ENCODE peak calls at places on chromosomes 1 and 21, in seven cellular contexts. P is fibroblast of the aortic adventitia, S is pancreas, L is DND-41, K is skeletal muscle cell, X is left ventricle myocardium inferior, R is fibroblast of pulmonary artery. F is an unnamed sample.

GRCh38 chr21:44532165-44532564 is 7.8 kb downstream of the KRTAP10-1 start:
- DNase-seq in X (no peak), S (no peak), K (no peak), R (no peak), P (no peak), L (no peak), F (no peak)

GRCh38 chr1:89808429-89809117 is 12.3 kb upstream of the LRRC8D start:
- DNase-seq in R (peak), L (no peak), X (no peak), S (no peak), P (peak), K (no peak), F (no peak)

GRCh38 chr21:16891821-16892220 is 621.0 kb upstream of the CXADR start:
- DNase-seq in R (peak), L (no peak), X (no peak), S (no peak), P (peak), K (peak), F (peak)

GRCh38 chr1:2137257-2138121 is 57.1 kb downstream of the FAAP20 start:
- DNase-seq in K (no peak), S (no peak), X (peak), P (no peak), R (no peak), L (no peak), F (no peak)

GRCh38 chr1:37692834-37693175 is 489 bp downstream of the CDCA8 start:
- DNase-seq in S (peak), R (no peak), L (no peak), X (no peak), K (no peak), P (no peak), F (no peak)

GRCh38 chr1:99723251-99723650 is 43.2 kb downstream of the FRRS1 start:
- DNase-seq in S (no peak), P (no peak), R (no peak), L (no peak), K (no peak), X (no peak), F (no peak)

GRCh38 chr1:156001682-156002171 is 19.0 kb downstream of the SSR2 start:
- DNase-seq in R (no peak), S (no peak), X (no peak), L (no peak), K (no peak), P (peak), F (no peak)

GRCh38 chr1:25565188-25565591 is 21.8 kb downstream of the LDLRAP1 start:
- DNase-seq in S (no peak), L (no peak), X (no peak), R (no peak), K (no peak), P (no peak), F (no peak)

GRCh38 chr1:29133861-29134694 is 10.4 kb upstream of the TMEM200B start:
- DNase-seq in X (peak), L (no peak), S (no peak), P (no peak), R (no peak), K (no peak), F (no peak)

GRCh38 chr1:3460653-3461237 is 6.3 kb downstream of the ARHGEF16 start:
- DNase-seq in R (peak), L (no peak), X (no peak), K (no peak), S (no peak), P (no peak), F (no peak)

GRCh38 chr1:8763888-8764287 is 53.6 kb downstream of the RERE start:
- DNase-seq in P (no peak), L (no peak), S (no peak), X (no peak), K (no peak), R (peak), F (no peak)

GRCh38 chr1:110339040-110339426 is at the start of gene RBM15:
- DNase-seq in K (peak), R (peak), P (peak), X (peak), S (peak), L (peak), F (peak)

GRCh38 chr1:37561794-37562132 is 5.0 kb downstream of the DNALI1 start:
- DNase-seq in P (peak), S (no peak), R (peak), X (no peak), K (no peak), L (peak), F (no peak)

GRCh38 chr1:26890467-26890796 is 349 bp upstream of the GPN2 start:
- DNase-seq in L (no peak), K (no peak), R (no peak), P (no peak), X (no peak), S (no peak), F (no peak)
- H3K4me3 ChIP-seq in L (peak), K (peak), R (peak), P (peak), X (peak), S (peak), F (peak)

DNA sequence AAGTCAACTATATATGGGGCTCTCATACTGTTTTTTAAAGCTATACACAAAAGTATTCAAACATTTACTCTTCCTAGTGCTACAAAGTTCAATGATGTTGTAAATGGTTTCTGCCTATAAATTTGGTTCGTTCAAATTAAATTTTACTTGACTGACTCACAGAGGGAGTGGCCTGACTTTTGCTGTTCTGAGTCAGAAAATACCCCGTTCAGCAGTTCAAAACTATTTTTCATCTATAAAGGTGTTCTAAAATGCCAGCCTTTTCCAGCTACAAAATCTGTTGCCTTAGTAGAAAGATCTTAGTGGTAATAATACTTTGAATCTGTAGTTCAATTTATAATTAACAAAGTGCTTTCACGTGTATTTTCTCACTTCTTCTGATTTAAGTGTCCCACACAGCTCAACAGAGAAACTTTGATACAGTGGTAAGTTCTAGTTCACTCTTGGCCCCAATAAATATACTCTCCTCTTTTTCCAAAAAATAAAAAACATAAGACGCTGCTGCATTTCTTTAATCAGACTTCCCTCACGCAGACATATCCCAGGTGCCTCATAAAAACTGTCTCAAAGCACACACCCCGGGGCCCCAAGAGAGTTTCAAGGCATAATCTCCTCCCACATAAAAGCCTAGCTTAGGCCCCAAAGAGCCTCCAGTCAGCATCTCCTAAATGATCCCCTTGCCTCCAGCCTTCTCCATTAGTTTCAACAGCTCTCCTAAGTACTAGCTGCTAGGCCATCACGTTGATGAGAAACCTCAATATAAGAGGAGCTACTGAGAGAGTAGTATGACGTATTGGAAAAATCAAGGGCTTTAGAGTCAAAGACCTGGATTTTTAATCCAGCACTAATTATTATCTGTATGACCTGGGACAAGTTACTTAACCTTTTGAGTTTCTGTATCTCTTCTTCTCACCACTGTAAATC is 3.2 kb downstream of the PTP4A2 start:
- DNase-seq in R (peak), P (peak), S (no peak), X (no peak), L (peak), K (peak), F (no peak)
- H3K4me3 ChIP-seq in R (peak), P (peak), S (peak), X (peak), L (peak), K (peak), F (peak)

GRCh38 chr1:17655169-17655568 is 100.0 kb upstream of the ACTL8 start:
- DNase-seq in R (no peak), X (no peak), L (no peak), K (no peak), S (no peak), P (no peak), F (no peak)
- H3K4me3 ChIP-seq in R (no peak), X (no peak), L (no peak), K (no peak), S (no peak), P (no peak), F (no peak)

GRCh38 chr1:116502915-116503314 is 67.9 kb downstream of the CD58 start:
- DNase-seq in S (no peak), K (no peak), X (no peak), L (no peak), R (no peak), P (no peak), F (no peak)
- H3K4me3 ChIP-seq in S (no peak), K (no peak), X (no peak), L (no peak), R (no peak), P (no peak), F (no peak)

DNA sequence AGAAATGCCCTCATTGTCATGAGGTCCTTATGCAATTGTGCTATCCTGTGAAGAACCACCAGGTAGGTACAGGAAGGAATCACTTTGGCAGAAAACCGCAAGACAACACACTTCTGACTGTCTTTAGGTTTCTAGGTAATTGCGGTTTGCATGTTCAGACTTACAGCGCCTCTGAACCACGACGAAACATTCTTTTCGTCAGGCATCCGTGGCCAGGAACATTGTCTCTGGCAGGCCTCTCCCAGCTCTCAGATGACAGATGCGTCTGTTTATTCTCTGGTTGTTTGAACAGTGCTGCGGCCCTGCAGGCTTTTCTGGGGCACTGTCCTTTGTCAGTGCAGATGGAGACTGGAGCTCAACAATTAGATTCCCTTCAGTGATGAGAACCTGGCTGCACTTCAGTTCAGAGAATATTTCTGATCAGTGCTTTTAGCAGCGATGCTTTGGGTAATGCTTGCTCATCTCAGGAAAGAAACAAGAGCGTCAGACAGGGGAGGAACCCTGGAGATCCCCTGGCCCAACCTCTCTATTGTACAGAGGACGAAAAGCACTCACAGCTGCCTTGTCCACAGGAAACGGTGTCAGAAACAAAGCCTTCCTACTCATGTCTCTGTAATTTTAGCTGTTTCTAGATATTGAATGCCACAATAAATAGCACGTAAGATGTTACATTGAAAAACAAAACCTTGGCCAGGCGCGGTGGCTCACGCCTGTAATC is 63.5 kb downstream of the B3GALT5 start:
- DNase-seq in R (peak), L (no peak), P (peak), K (peak), X (peak), S (no peak), F (no peak)
- H3K4me3 ChIP-seq in R (no peak), L (no peak), P (no peak), K (no peak), X (peak), S (no peak), F (no peak)

DNA sequence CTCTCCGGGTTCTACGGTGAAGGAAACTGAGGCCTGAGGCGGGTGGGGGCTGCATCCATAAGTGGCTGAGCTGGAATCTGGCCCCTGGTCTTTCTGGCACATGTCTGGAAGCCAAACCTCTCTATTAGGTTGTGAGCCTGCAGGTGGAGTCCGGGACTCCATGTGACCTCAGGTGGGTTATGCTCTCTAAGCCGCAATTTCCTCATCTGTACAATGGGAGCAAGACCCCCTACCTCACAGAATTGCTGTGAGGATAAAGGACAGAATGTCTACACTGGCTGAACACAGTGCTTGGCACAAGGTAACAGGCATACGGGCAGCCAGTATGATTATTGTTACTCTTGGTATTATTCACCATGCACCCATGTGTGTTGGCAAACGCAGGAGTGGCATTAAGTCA is 6.7 kb downstream of the EPHA2 start:
- DNase-seq in K (no peak), S (no peak), L (no peak), R (no peak), P (no peak), X (no peak), F (no peak)
- H3K4me3 ChIP-seq in K (no peak), S (no peak), L (no peak), R (no peak), P (no peak), X (no peak), F (no peak)

GRCh38 chr1:203186446-203187305 is at the start of gene CHI3L1:
- DNase-seq in R (peak), K (no peak), L (no peak), S (no peak), P (no peak), X (no peak), F (no peak)
- H3K4me3 ChIP-seq in R (peak), K (no peak), L (no peak), S (no peak), P (no peak), X (no peak), F (no peak)

GRCh38 chr1:227942021-227942715 is 5.6 kb downstream of the WNT9A start:
- DNase-seq in X (no peak), K (peak), R (no peak), S (peak), L (no peak), P (no peak), F (no peak)

GRCh38 chr1:227941509-227942020 is 6.2 kb downstream of the WNT9A start:
- DNase-seq in X (no peak), R (no peak), L (no peak), P (no peak), K (no peak), S (peak), F (no peak)

GRCh38 chr1:227943354-227943753 is 4.4 kb downstream of the WNT9A start:
- DNase-seq in K (no peak), L (no peak), R (no peak), X (no peak), S (no peak), P (no peak), F (no peak)

GRCh38 chr1:227944066-227944930 is 3.4 kb downstream of the WNT9A start:
- DNase-seq in K (no peak), R (no peak), P (peak), S (peak), X (peak), L (no peak), F (no peak)

DNA sequence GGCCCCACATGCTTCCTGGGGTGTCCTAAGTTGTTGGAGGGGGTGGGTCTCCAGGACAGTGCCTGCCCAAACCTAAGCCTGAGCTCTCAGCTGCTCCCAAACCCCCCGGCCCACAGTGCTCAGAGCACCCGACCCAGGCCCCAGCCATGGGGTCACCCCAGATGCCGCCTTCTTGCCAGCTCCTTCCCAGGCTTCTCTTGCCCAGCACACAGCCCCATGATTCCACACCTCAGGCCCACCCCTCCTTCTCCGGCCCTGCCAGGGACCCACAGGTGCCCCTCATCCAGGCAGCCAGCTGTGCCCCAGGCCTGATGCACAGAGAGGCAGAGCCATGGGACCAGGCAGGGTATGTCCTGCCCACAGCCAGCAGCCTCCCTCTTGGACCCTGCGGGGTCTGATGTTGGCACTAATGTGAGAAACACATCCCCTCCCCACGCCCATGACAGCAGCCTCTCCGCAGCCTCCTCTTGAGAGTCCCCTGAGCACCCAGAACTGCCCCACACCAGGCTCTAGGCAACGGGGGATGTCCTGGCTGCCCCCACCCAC is 4.9 kb downstream of the WNT9A start:
- DNase-seq in R (no peak), X (no peak), L (no peak), S (peak), K (no peak), P (no peak), F (no peak)
- H3K4me3 ChIP-seq in R (no peak), X (no peak), L (no peak), S (no peak), K (no peak), P (no peak), F (no peak)

DNA sequence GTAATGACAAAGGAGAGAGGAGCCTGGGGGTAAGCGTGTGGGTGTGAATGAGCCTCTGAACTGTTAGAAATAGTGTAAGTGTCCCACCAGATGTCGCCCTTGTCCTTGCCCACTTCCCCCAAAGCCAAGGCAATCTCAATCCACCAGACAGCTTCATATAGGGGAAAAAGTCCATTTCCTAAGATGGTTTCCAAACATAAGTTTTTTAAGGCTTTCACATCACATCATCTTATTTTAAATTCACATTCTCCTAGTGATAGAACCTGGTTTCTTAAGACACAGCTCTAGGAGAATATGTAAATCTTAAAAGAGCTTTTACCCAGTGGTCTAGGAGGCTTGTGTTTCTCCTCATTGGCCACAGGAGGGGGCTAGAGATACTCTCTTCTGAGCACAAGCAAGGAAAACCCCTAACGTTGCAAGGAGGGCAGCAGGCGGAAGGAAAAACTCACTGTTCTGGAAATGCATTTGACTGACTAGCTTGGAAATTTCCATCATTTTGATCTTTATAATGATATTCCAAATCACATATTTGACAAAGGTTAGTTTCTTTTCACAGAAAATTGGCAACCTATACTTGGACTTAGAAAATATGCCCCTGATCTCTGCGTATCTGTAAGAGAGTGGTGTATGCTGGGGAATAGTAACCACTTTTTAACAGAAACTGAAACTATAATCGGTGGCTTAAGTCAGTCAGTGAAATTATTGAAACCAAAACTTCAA is 51.9 kb upstream of the LPAR3 start:
- DNase-seq in S (peak), L (peak), R (peak), K (peak), X (peak), P (peak), F (peak)
- H3K4me3 ChIP-seq in S (peak), L (peak), R (peak), K (peak), X (peak), P (peak), F (peak)

F was measured in retinal pigment epithelial cell.